ENCODE peak calls at places on chromosomes 5 and 9, in eight cellular contexts. U is astrocyte of the spinal cord, Z is heart left ventricle, T is D721Med, H is progenitor cell of endocrine pancreas, A is right atrium auricular region, K is lower lobe of right lung, M is AG10803. J is an unnamed sample.
A peak's percentile ranks its signal among the peaks of the same experiment; 100 is the strongest.

GRCh38 chr9:135076143-135076875 is 11.2 kb upstream of the OLFM1 start:
- DNase-seq in H (no peak), T (no peak), A (no peak), Z (no peak), M (no peak), K (no peak), U (no peak), J (no peak)

GRCh38 chr9:87657190-87657589 is 68.7 kb upstream of the CTSL start:
- DNase-seq in A (peak; percentile 67), U (peak; percentile 68), K (peak; percentile 62), H (no peak), M (no peak), T (no peak), Z (peak; percentile 47), J (no peak)

GRCh38 chr9:101530076-101530711 is 3.5 kb upstream of the RNF20 start:
- DNase-seq in K (peak; percentile 52), A (peak; percentile 85), U (peak; percentile 79), Z (peak; percentile 35), M (peak; percentile 77), T (no peak), H (peak; percentile 50), J (no peak)

GRCh38 chr9:21543187-21543586 is 61.1 kb upstream of the IFNE start:
- DNase-seq in Z (no peak), M (no peak), T (no peak), U (no peak), H (no peak), A (no peak), K (no peak), J (no peak)

GRCh38 chr9:89850633-89851325 is 246.0 kb downstream of the GADD45G start:
- DNase-seq in A (peak; percentile 63), K (peak; percentile 53), Z (peak; percentile 58), M (peak; percentile 65), H (no peak), U (peak; percentile 50), T (no peak), J (no peak)

GRCh38 chr9:26786571-26786970 is 106.0 kb downstream of the CAAP1 start:
- DNase-seq in M (no peak), A (no peak), Z (no peak), H (no peak), T (no peak), K (no peak), U (no peak), J (no peak)

GRCh38 chr9:129697956-129698757 is 32.7 kb downstream of the PRRX2 start:
- DNase-seq in Z (peak; percentile 49), M (peak; percentile 88), U (no peak), A (peak; percentile 96), K (no peak), H (no peak), T (no peak), J (no peak)

GRCh38 chr9:21653091-21653490 is 149.3 kb upstream of the MTAP start:
- DNase-seq in T (no peak), H (no peak), K (no peak), M (peak; percentile 45), A (no peak), U (no peak), Z (no peak), J (no peak)

GRCh38 chr9:35526087-35526801 is 36.3 kb downstream of the RUSC2 start:
- DNase-seq in K (no peak), T (no peak), U (peak; percentile 25), M (peak; percentile 76), A (no peak), Z (no peak), H (no peak), J (no peak)

GRCh38 chr5:54279960-54280359 is 30.4 kb downstream of the ARL15 start:
- DNase-seq in H (no peak), K (no peak), A (no peak), M (no peak), T (no peak), U (no peak), Z (no peak), J (no peak)

DNA sequence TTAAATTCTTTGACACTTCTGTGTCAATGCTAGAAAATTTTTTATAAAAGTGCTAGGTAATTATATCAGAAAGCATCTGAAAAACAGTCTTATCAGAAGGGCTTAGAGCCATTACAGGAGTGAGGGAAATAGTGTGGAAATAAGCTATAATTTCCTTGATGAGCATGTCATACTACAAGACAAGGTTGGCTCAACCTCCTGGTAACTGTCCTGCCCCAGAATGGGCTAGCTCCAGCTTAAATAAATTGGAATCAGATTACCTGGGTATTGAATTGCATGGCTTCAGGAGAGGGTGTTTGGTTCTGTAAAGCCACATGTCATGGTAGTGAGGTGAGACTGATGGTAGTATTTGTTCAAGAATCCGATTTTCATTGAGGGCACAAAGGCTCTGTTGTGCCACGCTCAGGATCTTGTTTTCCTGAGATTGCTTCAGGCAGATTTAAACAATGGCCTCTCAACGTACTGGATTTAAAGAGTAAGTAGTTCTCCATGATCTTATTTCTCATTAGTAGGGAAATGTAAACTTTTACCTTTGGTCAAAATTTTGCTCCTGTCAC is 21.1 kb downstream of the TRIO start:
- DNase-seq in H (no peak), M (no peak), U (no peak), T (no peak), A (no peak), Z (no peak), K (no peak), J (no peak)
- TF ChIP-seq CTCF in H (no peak), M (no peak), U (no peak), T (no peak), A (no peak), Z (no peak), K (no peak), J (no peak)

GRCh38 chr5:139395844-139396640 is 1.1 kb upstream of the PROB1 start:
- DNase-seq in A (no peak), Z (peak; percentile 60), K (no peak), M (no peak), T (no peak), U (no peak), H (no peak), J (peak; percentile 58)
- TF ChIP-seq CTCF in A (no peak), Z (no peak), K (no peak), M (no peak), T (no peak), U (no peak), H (no peak), J (no peak)

GRCh38 chr5:14410068-14410941 is 171.3 kb upstream of the OTULINL start:
- DNase-seq in T (no peak), Z (no peak), H (no peak), A (no peak), K (no peak), M (peak; percentile 40), U (peak; percentile 40), J (no peak)

GRCh38 chr5:14407746-14408175 is 173.8 kb upstream of the OTULINL start:
- DNase-seq in A (no peak), U (peak; percentile 59), K (no peak), T (no peak), H (no peak), Z (no peak), M (no peak), J (no peak)

GRCh38 chr5:14413331-14413750 is 168.3 kb upstream of the OTULINL start:
- DNase-seq in T (no peak), A (no peak), U (peak; percentile 89), M (no peak), H (no peak), Z (no peak), K (no peak), J (no peak)

GRCh38 chr5:14414007-14414406 is 167.6 kb upstream of the OTULINL start:
- DNase-seq in H (no peak), Z (no peak), M (no peak), U (no peak), T (no peak), K (no peak), A (no peak), J (no peak)

GRCh38 chr5:14410942-14411258 is 170.7 kb upstream of the OTULINL start:
- DNase-seq in K (no peak), M (no peak), Z (no peak), T (no peak), U (peak; percentile 47), A (no peak), H (no peak), J (no peak)
- TF ChIP-seq CTCF in K (no peak), M (no peak), Z (no peak), T (no peak), U (no peak), A (no peak), H (no peak), J (no peak)

DNA sequence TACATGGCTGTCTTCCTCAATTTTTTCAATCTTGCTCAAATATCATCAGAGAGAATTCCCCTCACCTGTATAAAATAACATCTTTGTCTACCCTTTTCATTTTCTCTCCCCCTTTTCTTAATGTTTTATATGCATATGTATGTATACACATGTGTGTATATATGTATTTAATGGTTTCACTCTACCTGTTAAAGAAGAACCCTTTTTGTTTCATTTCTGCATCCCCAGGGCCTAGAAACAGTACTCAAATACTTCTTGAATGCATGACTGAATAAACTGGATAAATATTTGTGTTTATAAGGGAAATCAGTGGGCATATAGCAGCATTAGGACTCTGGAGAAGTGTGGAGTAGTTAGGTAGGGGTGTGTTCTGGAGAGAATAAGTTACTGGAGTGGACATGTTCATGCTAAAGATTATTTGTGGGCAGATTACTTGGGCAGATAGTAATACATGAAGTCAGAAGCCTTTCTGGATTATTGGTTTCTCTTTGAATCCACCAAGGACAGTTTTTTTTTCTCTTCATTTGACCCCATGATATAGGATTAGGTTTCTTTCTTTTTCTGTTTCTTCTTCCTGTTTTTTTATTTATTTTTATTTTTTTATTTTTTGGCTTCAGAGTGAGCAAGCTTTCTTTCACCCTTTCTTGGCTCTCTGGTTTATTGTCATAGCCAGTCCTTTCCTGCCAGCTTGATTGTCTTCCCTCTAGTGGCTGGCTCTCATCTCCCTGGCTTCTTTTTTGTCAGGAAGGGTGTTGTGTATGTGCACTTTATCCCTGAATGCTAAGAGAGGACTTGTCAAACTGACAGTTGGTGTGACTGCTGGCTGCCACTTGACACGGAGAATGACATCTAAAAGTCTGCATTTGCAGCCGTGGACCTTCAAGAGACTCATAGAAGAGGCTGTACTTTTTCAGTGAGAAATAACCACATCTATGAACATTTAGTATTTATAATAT is 89.3 kb downstream of the ZCCHC7 start:
- DNase-seq in M (no peak), U (no peak), H (no peak), K (no peak), T (no peak), Z (no peak), A (no peak), J (no peak)
- TF ChIP-seq CTCF in M (peak; percentile 8), U (peak; percentile 30), H (no peak), K (no peak), T (peak; percentile 30), Z (no peak), A (peak; percentile 28), J (peak; percentile 51)

GRCh38 chr5:169808118-169808581 is 171.1 kb downstream of the DOCK2 start:
- DNase-seq in M (no peak), Z (no peak), U (no peak), T (no peak), H (no peak), K (no peak), A (no peak), J (no peak)
- TF ChIP-seq CTCF in M (no peak), Z (no peak), U (no peak), T (no peak), H (no peak), K (no peak), A (no peak), J (no peak)

DNA sequence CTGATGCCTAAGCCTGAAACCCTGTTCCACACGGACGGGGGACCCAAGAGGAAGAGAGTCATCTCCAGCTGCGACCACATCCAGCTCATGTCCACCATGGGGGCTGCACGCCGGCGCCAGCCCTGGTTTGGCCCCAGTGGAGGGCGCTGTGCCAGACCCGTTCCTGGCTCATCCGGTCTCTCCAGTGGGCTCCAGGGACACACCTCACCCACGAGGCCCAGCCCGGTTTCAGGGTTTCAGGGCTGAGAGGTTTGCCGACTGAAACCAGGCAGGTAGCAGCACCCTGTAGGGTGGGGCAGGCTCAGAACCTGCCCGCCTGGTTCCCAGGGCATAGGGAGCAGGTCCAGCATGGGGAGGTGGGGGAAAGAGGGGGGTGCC is 71.4 kb upstream of the STXBP1 start:
- DNase-seq in Z (no peak), K (peak; percentile 79), T (no peak), M (no peak), H (no peak), U (no peak), A (no peak), J (no peak)
- TF ChIP-seq CTCF in Z (no peak), K (peak; percentile 18), T (no peak), M (no peak), H (no peak), U (no peak), A (no peak), J (peak; percentile 29)

J was measured in chondrocyte.